ENCODE peak calls at places on chromosomes 1 and 21, in six cellular contexts. One of them, this sample, is unnamed. For H3K36me3, the result is how much of the 10 kb centered on the place peaks cover.

GRCh38 chr1:182189535-182190066 is 128.1 kb upstream of the ZNF648 start:
- DNase-seq in IMR-90: no peak
- DNase-seq in trophoblast cell: no peak
- DNase-seq in H1: no peak
- DNase-seq in mesenchymal stem cell: no peak
- DNase-seq in mesendoderm: peak
- DNase-seq in this sample: no peak

GRCh38 chr1:87334351-87335174 is 5.9 kb downstream of the LMO4 start:
- DNase-seq in IMR-90: peak
- DNase-seq in trophoblast cell: peak
- DNase-seq in H1: peak
- DNase-seq in mesenchymal stem cell: peak
- DNase-seq in mesendoderm: peak
- DNase-seq in this sample: peak

GRCh38 chr1:6292134-6292533 is 31.2 kb upstream of the GPR153 start:
- DNase-seq in IMR-90: no peak
- DNase-seq in trophoblast cell: no peak
- DNase-seq in H1: no peak
- DNase-seq in mesenchymal stem cell: no peak
- DNase-seq in mesendoderm: no peak
- DNase-seq in this sample: no peak

GRCh38 chr1:93255222-93256079 is 74.9 kb downstream of the CCDC18 start:
- DNase-seq in IMR-90: peak
- DNase-seq in trophoblast cell: no peak
- DNase-seq in H1: no peak
- DNase-seq in mesenchymal stem cell: peak
- DNase-seq in mesendoderm: no peak
- DNase-seq in this sample: no peak

GRCh38 chr1:119542492-119542946 is 35.5 kb downstream of the HSD3B1 start:
- DNase-seq in IMR-90: no peak
- DNase-seq in trophoblast cell: peak
- DNase-seq in H1: no peak
- DNase-seq in mesenchymal stem cell: no peak
- DNase-seq in mesendoderm: no peak
- DNase-seq in this sample: no peak

GRCh38 chr21:23725576-23725975 is 1881.7 kb downstream of the MRPL39 start:
- DNase-seq in IMR-90: no peak
- DNase-seq in trophoblast cell: no peak
- DNase-seq in H1: no peak
- DNase-seq in mesenchymal stem cell: no peak
- DNase-seq in mesendoderm: peak
- DNase-seq in this sample: no peak

GRCh38 chr1:50047916-50048694 is 24.4 kb upstream of the AGBL4 start:
- DNase-seq in IMR-90: no peak
- DNase-seq in trophoblast cell: peak
- DNase-seq in H1: peak
- DNase-seq in mesenchymal stem cell: no peak
- DNase-seq in mesendoderm: peak
- DNase-seq in this sample: peak

GRCh38 chr1:170678196-170678595 is 14.3 kb downstream of the PRRX1 start:
- DNase-seq in IMR-90: peak
- DNase-seq in trophoblast cell: no peak
- DNase-seq in H1: no peak
- DNase-seq in mesenchymal stem cell: no peak
- DNase-seq in mesendoderm: no peak
- DNase-seq in this sample: no peak

GRCh38 chr1:47817861-47818260 is 179.3 kb downstream of the TRABD2B start:
- DNase-seq in IMR-90: no peak
- DNase-seq in trophoblast cell: no peak
- DNase-seq in H1: no peak
- DNase-seq in mesenchymal stem cell: no peak
- DNase-seq in mesendoderm: no peak
- DNase-seq in this sample: no peak

GRCh38 chr1:195790514-195791168 is 817.6 kb downstream of the KCNT2 start:
- DNase-seq in IMR-90: no peak
- DNase-seq in trophoblast cell: no peak
- DNase-seq in H1: no peak
- DNase-seq in mesenchymal stem cell: no peak
- DNase-seq in mesendoderm: no peak
- DNase-seq in this sample: no peak

GRCh38 chr1:17232759-17233661 is 15.9 kb upstream of the PADI3 start:
- DNase-seq in IMR-90: peak
- DNase-seq in trophoblast cell: peak
- DNase-seq in H1: no peak
- DNase-seq in mesenchymal stem cell: peak
- DNase-seq in mesendoderm: no peak
- DNase-seq in this sample: no peak

GRCh38 chr1:38834221-38834782 is 25.3 kb downstream of the RRAGC start:
- DNase-seq in IMR-90: peak
- DNase-seq in trophoblast cell: no peak
- DNase-seq in H1: no peak
- DNase-seq in mesenchymal stem cell: no peak
- DNase-seq in mesendoderm: no peak
- DNase-seq in this sample: no peak

GRCh38 chr1:151720190-151720953 is 950 bp upstream of the RIIAD1 start:
- DNase-seq in IMR-90: peak
- DNase-seq in trophoblast cell: no peak
- DNase-seq in H1: no peak
- DNase-seq in mesenchymal stem cell: peak
- DNase-seq in mesendoderm: no peak
- DNase-seq in this sample: no peak

GRCh38 chr1:26468911-26469310 is 3.3 kb upstream of the HMGN2 start:
- DNase-seq in IMR-90: no peak
- DNase-seq in trophoblast cell: no peak
- DNase-seq in H1: no peak
- DNase-seq in mesenchymal stem cell: no peak
- DNase-seq in mesendoderm: no peak
- DNase-seq in this sample: no peak

GRCh38 chr1:111720274-111720976 is 18.8 kb downstream of the INKA2 start:
- DNase-seq in IMR-90: no peak
- DNase-seq in trophoblast cell: no peak
- DNase-seq in H1: no peak
- DNase-seq in mesenchymal stem cell: no peak
- DNase-seq in mesendoderm: no peak
- DNase-seq in this sample: no peak
- H3K27ac ChIP-seq in IMR-90: no peak
- H3K27ac ChIP-seq in trophoblast cell: no peak
- H3K27ac ChIP-seq in H1: no peak
- H3K27ac ChIP-seq in mesenchymal stem cell: no peak
- H3K27ac ChIP-seq in mesendoderm: no peak
- H3K27ac ChIP-seq in this sample: no peak

GRCh38 chr1:43666608-43667007 is 16.7 kb downstream of the KDM4A start:
- DNase-seq in IMR-90: peak
- DNase-seq in trophoblast cell: no peak
- DNase-seq in H1: no peak
- DNase-seq in mesenchymal stem cell: no peak
- DNase-seq in mesendoderm: no peak
- DNase-seq in this sample: no peak

GRCh38 chr1:43669878-43670277 is 19.9 kb downstream of the KDM4A start:
- DNase-seq in IMR-90: no peak
- DNase-seq in trophoblast cell: no peak
- DNase-seq in H1: no peak
- DNase-seq in mesenchymal stem cell: no peak
- DNase-seq in mesendoderm: no peak
- DNase-seq in this sample: no peak

GRCh38 chr1:43671626-43672330 is 21.8 kb downstream of the KDM4A start:
- DNase-seq in IMR-90: peak
- DNase-seq in trophoblast cell: peak
- DNase-seq in H1: no peak
- DNase-seq in mesenchymal stem cell: peak
- DNase-seq in mesendoderm: no peak
- DNase-seq in this sample: no peak

GRCh38 chr1:43671193-43671592 is 21.2 kb downstream of the KDM4A start:
- DNase-seq in IMR-90: no peak
- DNase-seq in trophoblast cell: no peak
- DNase-seq in H1: no peak
- DNase-seq in mesenchymal stem cell: no peak
- DNase-seq in mesendoderm: no peak
- DNase-seq in this sample: no peak

GRCh38 chr1:43668956-43669355 is 19.0 kb downstream of the KDM4A start:
- DNase-seq in IMR-90: peak
- DNase-seq in trophoblast cell: no peak
- DNase-seq in H1: no peak
- DNase-seq in mesenchymal stem cell: peak
- DNase-seq in mesendoderm: no peak
- DNase-seq in this sample: no peak
- H3K36me3 ChIP-seq in IMR-90: half or more
- H3K36me3 ChIP-seq in trophoblast cell: half or more
- H3K36me3 ChIP-seq in H1: half or more
- H3K36me3 ChIP-seq in mesenchymal stem cell: half or more
- H3K36me3 ChIP-seq in mesendoderm: under half
- H3K36me3 ChIP-seq in this sample: half or more

GRCh38 chr1:44786841-44787426 is 1.0 kb downstream of the BEST4 start:
- DNase-seq in IMR-90: no peak
- DNase-seq in trophoblast cell: peak
- DNase-seq in H1: no peak
- DNase-seq in mesenchymal stem cell: no peak
- DNase-seq in mesendoderm: no peak
- DNase-seq in this sample: no peak
- H3K18ac ChIP-seq in IMR-90: no peak
- H3K18ac ChIP-seq in trophoblast cell: no peak
- H3K18ac ChIP-seq in H1: peak
- H3K18ac ChIP-seq in mesenchymal stem cell: no peak
- H3K18ac ChIP-seq in mesendoderm: no peak
- H3K18ac ChIP-seq in this sample: peak

GRCh38 chr21:34074283-34075098 is 1.1 kb downstream of the MRPS6 start:
- DNase-seq in IMR-90: no peak
- DNase-seq in trophoblast cell: peak
- DNase-seq in H1: peak
- DNase-seq in mesenchymal stem cell: peak
- DNase-seq in mesendoderm: peak
- DNase-seq in this sample: no peak
- H3K27ac ChIP-seq in IMR-90: peak
- H3K27ac ChIP-seq in trophoblast cell: peak
- H3K27ac ChIP-seq in H1: no peak
- H3K27ac ChIP-seq in mesenchymal stem cell: peak
- H3K27ac ChIP-seq in mesendoderm: peak
- H3K27ac ChIP-seq in this sample: peak

GRCh38 chr1:212077028-212077427 is 41.5 kb downstream of the DTL start:
- DNase-seq in IMR-90: no peak
- DNase-seq in trophoblast cell: no peak
- DNase-seq in H1: no peak
- DNase-seq in mesenchymal stem cell: no peak
- DNase-seq in mesendoderm: no peak
- DNase-seq in this sample: no peak

GRCh38 chr1:212073490-212073889 is 37.9 kb downstream of the DTL start:
- DNase-seq in IMR-90: peak
- DNase-seq in trophoblast cell: no peak
- DNase-seq in H1: no peak
- DNase-seq in mesenchymal stem cell: no peak
- DNase-seq in mesendoderm: no peak
- DNase-seq in this sample: no peak

GRCh38 chr1:212074856-212075255 is 39.3 kb downstream of the DTL start:
- DNase-seq in IMR-90: no peak
- DNase-seq in trophoblast cell: no peak
- DNase-seq in H1: no peak
- DNase-seq in mesenchymal stem cell: no peak
- DNase-seq in mesendoderm: no peak
- DNase-seq in this sample: no peak

GRCh38 chr1:212072047-212072446 is 36.5 kb downstream of the DTL start:
- DNase-seq in IMR-90: no peak
- DNase-seq in trophoblast cell: no peak
- DNase-seq in H1: no peak
- DNase-seq in mesenchymal stem cell: no peak
- DNase-seq in mesendoderm: no peak
- DNase-seq in this sample: no peak

GRCh38 chr1:212074313-212074712 is 38.8 kb downstream of the DTL start:
- DNase-seq in IMR-90: no peak
- DNase-seq in trophoblast cell: no peak
- DNase-seq in H1: no peak
- DNase-seq in mesenchymal stem cell: no peak
- DNase-seq in mesendoderm: no peak
- DNase-seq in this sample: no peak
- H3K36me3 ChIP-seq in IMR-90: under half
- H3K36me3 ChIP-seq in trophoblast cell: under half
- H3K36me3 ChIP-seq in H1: under half
- H3K36me3 ChIP-seq in mesenchymal stem cell: under half
- H3K36me3 ChIP-seq in mesendoderm: under half
- H3K36me3 ChIP-seq in this sample: under half

GRCh38 chr1:203326830-203327683 is 21.7 kb downstream of the BTG2 start:
- DNase-seq in IMR-90: peak
- DNase-seq in trophoblast cell: peak
- DNase-seq in H1: peak
- DNase-seq in mesenchymal stem cell: peak
- DNase-seq in mesendoderm: peak
- DNase-seq in this sample: peak
- H3K18ac ChIP-seq in IMR-90: peak
- H3K18ac ChIP-seq in trophoblast cell: peak
- H3K18ac ChIP-seq in H1: peak
- H3K18ac ChIP-seq in mesenchymal stem cell: peak
- H3K18ac ChIP-seq in mesendoderm: peak
- H3K18ac ChIP-seq in this sample: peak

DNA sequence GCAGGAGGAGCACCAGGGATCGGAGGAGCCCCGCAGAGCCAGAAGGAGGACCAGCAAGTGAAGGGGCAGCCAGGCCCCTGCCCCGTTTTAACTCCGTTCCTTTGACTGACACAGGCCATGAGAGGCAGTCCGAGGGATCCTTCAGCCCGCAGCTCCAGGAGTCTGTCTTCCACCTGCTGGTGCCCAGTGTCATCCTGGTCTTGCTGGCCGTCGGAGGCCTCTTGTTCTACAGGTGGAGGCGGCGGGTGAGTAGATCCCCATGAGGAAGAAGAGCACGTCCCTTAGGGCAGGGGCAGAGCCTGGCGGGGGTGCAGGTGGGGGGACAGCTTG is 13.3 kb downstream of the CSF1 start:
- DNase-seq in IMR-90: no peak
- DNase-seq in trophoblast cell: no peak
- DNase-seq in H1: no peak
- DNase-seq in mesenchymal stem cell: no peak
- DNase-seq in mesendoderm: no peak
- DNase-seq in this sample: no peak
- H3K27ac ChIP-seq in IMR-90: no peak
- H3K27ac ChIP-seq in trophoblast cell: no peak
- H3K27ac ChIP-seq in H1: no peak
- H3K27ac ChIP-seq in mesenchymal stem cell: no peak
- H3K27ac ChIP-seq in mesendoderm: no peak
- H3K27ac ChIP-seq in this sample: no peak

GRCh38 chr1:21750841-21751240 is 32.1 kb downstream of the USP48 start:
- DNase-seq in IMR-90: no peak
- DNase-seq in trophoblast cell: no peak
- DNase-seq in H1: no peak
- DNase-seq in mesenchymal stem cell: no peak
- DNase-seq in mesendoderm: no peak
- DNase-seq in this sample: no peak
- H3K36me3 ChIP-seq in IMR-90: under half
- H3K36me3 ChIP-seq in trophoblast cell: under half
- H3K36me3 ChIP-seq in H1: under half
- H3K36me3 ChIP-seq in mesenchymal stem cell: half or more
- H3K36me3 ChIP-seq in mesendoderm: under half
- H3K36me3 ChIP-seq in this sample: half or more

This sample was measured in neuronal stem cell.